ENCODE peak calls at places on chromosome 7, in five cellular contexts. U, D, J, H and A are unnamed samples.
A peak's percentile ranks its signal among the peaks of the same experiment; 100 is the strongest.

GRCh38 chr7:18420758-18421157 is 74.8 kb upstream of the HDAC9 start:
- DNase-seq in U (no peak), D (no peak), J (no peak), H (no peak), A (no peak)

GRCh38 chr7:44144968-44145418 is 3.9 kb upstream of the MYL7 start:
- DNase-seq in U (no peak), D (no peak), J (no peak), H (no peak), A (no peak)

GRCh38 chr7:7433736-7434260 is 101.9 kb downstream of the COL28A1 start:
- DNase-seq in U (no peak), D (no peak), J (no peak), H (no peak), A (no peak)

GRCh38 chr7:155744931-155745683 is 67.2 kb downstream of the SHH start:
- DNase-seq in U (no peak), D (no peak), J (no peak), H (no peak), A (no peak)

GRCh38 chr7:130189281-130189782 is 15.9 kb downstream of the TMEM209 start:
- DNase-seq in U (no peak), D (no peak), J (no peak), H (no peak), A (no peak)

GRCh38 chr7:12683678-12684077 is 3.8 kb upstream of the ARL4A start:
- DNase-seq in U (no peak), D (no peak), J (no peak), H (no peak), A (no peak)

GRCh38 chr7:134891262-134892001 is 94.9 kb upstream of the AGBL3 start:
- DNase-seq in U (peak; percentile 59), D (peak; percentile 89), J (peak; percentile 62), H (peak; percentile 83), A (peak; percentile 90)

GRCh38 chr7:44056681-44057080 is 8.7 kb downstream of the PGAM2 start:
- DNase-seq in U (no peak), D (peak; percentile 15), J (no peak), H (no peak), A (no peak)

GRCh38 chr7:47734287-47734948 is 152.5 kb upstream of the TNS3 start:
- DNase-seq in U (no peak), D (no peak), J (no peak), H (no peak), A (no peak)

GRCh38 chr7:45923290-45923689 is 2.2 kb upstream of the IGFBP3 start:
- DNase-seq in U (peak; percentile 68), D (peak; percentile 75), J (peak; percentile 78), H (peak; percentile 86), A (peak; percentile 79)

GRCh38 chr7:98133621-98134266 is 27.1 kb downstream of the LMTK2 start:
- DNase-seq in U (no peak), D (no peak), J (no peak), H (no peak), A (no peak)
- H3K27ac ChIP-seq in U (no peak overlapping the region), D (no peak overlapping the region), J (peak overlapping the region; percentile 32), H (no peak overlapping the region), A (no peak overlapping the region)

GRCh38 chr7:42691030-42691639 is 220.7 kb downstream of the C7orf25 start:
- DNase-seq in U (no peak), D (no peak), J (no peak), H (no peak), A (no peak)

GRCh38 chr7:42689626-42690025 is 222.2 kb downstream of the C7orf25 start:
- DNase-seq in U (no peak), D (no peak), J (no peak), H (no peak), A (no peak)

GRCh38 chr7:42693722-42694121 is 218.1 kb downstream of the C7orf25 start:
- DNase-seq in U (no peak), D (peak; percentile 24), J (no peak), H (no peak), A (no peak)

GRCh38 chr7:42694894-42695553 is 216.8 kb downstream of the C7orf25 start:
- DNase-seq in U (no peak), D (no peak), J (no peak), H (no peak), A (no peak)

DNA sequence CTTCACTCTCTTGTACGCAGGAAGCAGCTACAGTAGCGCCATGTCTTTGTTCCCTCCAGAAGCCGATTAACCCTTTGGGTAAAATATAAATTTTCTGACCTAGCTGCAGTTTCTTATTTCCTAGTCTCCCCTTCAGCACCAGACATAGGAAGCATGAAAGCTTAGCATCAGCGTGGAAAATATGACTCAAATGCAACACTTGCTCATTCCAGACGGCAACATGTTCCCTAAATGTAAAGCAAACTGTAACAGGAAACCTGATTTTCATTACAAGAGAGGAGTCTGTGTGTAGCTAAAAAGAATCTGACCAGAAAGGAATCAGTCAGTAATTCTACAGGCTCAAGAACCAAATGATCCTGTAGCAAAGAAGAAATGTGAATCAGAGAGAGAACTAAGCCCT is 219.3 kb downstream of the C7orf25 start:
- DNase-seq in U (no peak), D (no peak), J (no peak), H (no peak), A (no peak)
- H3K27ac ChIP-seq in U (no peak overlapping the region), D (no peak overlapping the region), J (no peak overlapping the region), H (no peak overlapping the region), A (no peak overlapping the region)

GRCh38 chr7:158497627-158498026 is 90.0 kb downstream of the PTPRN2 start:
- DNase-seq in U (no peak), D (no peak), J (no peak), H (no peak), A (no peak)

GRCh38 chr7:158501300-158502067 is 86.1 kb downstream of the PTPRN2 start:
- DNase-seq in U (no peak), D (no peak), J (no peak), H (no peak), A (no peak)

GRCh38 chr7:158495780-158496179 is 91.8 kb downstream of the PTPRN2 start:
- DNase-seq in U (no peak), D (no peak), J (peak; percentile 41), H (no peak), A (no peak)

GRCh38 chr7:158500651-158501052 is 87.0 kb downstream of the PTPRN2 start:
- DNase-seq in U (no peak), D (peak; percentile 42), J (no peak), H (no peak), A (no peak)

GRCh38 chr7:158498443-158499108 is 89.0 kb downstream of the PTPRN2 start:
- DNase-seq in U (no peak), D (no peak), J (no peak), H (no peak), A (no peak)
- H3K27ac ChIP-seq in U (peak overlapping the region; percentile 24), D (no peak overlapping the region), J (no peak overlapping the region), H (no peak overlapping the region), A (no peak overlapping the region)

GRCh38 chr7:73871163-73872011 is 10.4 kb downstream of the TMEM270 start:
- DNase-seq in U (no peak), D (peak; percentile 73), J (no peak), H (no peak), A (no peak)

GRCh38 chr7:73866446-73866767 is 5.4 kb downstream of the TMEM270 start:
- DNase-seq in U (no peak), D (no peak), J (no peak), H (no peak), A (no peak)

GRCh38 chr7:73870041-73870492 is 9.1 kb downstream of the TMEM270 start:
- DNase-seq in U (no peak), D (peak; percentile 46), J (peak; percentile 44), H (peak; percentile 67), A (no peak)

GRCh38 chr7:73872056-73872908 is 11.3 kb downstream of the TMEM270 start:
- DNase-seq in U (no peak), D (peak; percentile 39), J (no peak), H (no peak), A (no peak)

DNA sequence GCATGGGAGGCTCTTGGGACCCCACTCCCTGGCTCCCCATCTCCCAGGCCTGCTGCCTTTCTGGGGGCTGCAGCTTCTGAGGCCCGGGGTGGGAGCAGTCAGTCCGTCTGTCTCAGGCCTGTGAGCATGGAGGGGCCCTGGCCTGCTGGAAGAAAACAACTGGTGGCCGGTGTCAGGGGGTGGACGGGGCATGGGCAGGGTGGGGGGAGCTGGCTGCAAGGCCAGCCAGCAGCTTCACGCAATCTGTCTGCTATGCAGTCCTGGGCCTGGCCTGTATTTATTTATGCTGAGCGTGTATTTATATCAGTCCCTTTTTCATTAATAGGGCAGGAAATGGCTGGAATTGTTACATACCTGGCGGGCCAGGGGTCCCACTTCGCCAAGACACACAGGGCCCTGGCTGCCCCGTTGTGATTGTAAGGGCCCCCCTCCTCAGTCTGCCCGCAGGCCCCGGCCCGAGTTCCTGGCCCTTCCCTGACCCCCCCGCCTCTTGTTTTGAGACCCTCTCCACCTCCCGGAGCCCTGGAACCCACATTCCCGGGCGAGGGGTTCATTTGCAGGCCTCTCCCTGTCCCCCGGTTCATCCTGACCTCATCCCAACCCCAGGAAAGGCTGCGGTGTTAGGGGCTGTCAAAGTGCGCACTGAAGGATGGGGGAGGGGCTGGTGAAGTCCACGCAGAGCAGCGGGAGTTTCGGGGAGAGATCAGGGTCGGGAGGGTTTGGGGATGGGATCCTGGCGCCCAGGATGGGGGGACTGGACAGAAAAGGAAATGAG is 8.2 kb downstream of the TMEM270 start:
- DNase-seq in U (no peak), D (no peak), J (no peak), H (peak; percentile 76), A (no peak)
- H3K27ac ChIP-seq in U (no peak overlapping the region), D (no peak overlapping the region), J (no peak overlapping the region), H (peak overlapping the region; percentile 88), A (no peak overlapping the region)

DNA sequence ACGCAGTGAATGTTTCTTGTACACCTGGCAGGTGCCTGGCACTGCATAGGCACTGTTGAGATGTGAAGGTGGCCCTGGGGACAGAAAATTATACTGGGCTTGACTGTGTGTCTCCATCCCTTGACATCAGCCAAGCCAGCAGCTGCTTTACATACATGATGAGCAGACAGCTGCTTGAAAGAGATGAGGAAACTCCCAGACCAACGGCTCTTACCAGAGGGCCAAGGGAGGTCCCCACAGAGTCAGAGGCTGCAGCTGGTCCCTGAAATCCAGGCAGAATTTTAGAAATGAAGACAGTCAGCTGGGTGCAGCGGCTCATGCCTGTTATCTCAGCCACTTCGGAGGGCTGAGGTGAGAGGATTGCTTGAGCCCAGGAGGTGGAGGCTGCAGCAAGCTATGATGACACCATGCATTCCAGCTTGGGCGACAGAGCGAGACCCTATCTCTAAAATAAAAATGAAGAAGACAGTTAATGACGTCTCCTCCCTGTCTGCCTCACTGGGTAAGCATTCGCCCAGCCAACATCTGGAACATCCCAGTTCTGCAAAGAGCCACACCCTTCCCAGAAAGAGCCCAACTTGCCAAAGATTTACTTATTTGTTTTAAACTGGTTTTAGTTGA is 17.6 kb downstream of the LIMK1 start:
- DNase-seq in U (no peak), D (peak; percentile 64), J (no peak), H (no peak), A (no peak)
- H3K27ac ChIP-seq in U (no peak overlapping the region), D (no peak overlapping the region), J (no peak overlapping the region), H (no peak overlapping the region), A (no peak overlapping the region)

DNA sequence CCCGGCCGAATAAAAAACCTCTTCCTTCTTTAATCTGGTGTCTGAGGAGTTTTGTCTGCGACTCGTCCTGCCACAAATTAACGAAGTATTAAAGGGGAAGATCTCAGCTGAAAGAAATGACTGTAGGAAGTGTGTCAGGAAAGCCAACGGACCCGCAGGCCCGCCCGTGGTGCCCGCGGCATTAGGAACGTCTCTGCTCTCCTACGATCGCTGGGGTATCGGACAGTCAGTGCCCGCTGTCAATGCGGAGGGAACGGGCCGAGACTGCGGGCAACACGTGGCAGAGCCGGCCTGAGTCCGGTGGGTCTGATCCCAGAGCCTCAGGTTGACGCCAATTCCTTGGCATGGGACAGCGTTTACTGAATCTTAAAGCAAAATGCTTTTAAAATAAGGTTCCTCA is 128.7 kb downstream of the KBTBD2 start:
- DNase-seq in U (no peak), D (no peak), J (no peak), H (peak; percentile 33), A (no peak)
- H3K27ac ChIP-seq in U (no peak overlapping the region), D (no peak overlapping the region), J (no peak overlapping the region), H (no peak overlapping the region), A (no peak overlapping the region)

GRCh38 chr7:20562461-20562860 is 53.0 kb upstream of the ABCB5 start:
- DNase-seq in U (no peak), D (no peak), J (no peak), H (no peak), A (no peak)
- H3K27ac ChIP-seq in U (no peak overlapping the region), D (no peak overlapping the region), J (no peak overlapping the region), H (no peak overlapping the region), A (no peak overlapping the region)